ENCODE peak calls at places on chromosomes 11 and 22, in nine cellular contexts. M, U, A, G, H, F, S, N and Q are unnamed samples. For H3K4me1, the result is how much of the 10 kb centered on the place peaks cover.

GRCh38 chr11:81839016-81839415 is 894.6 kb downstream of the FAM181B start:
- DNase-seq in M (no peak), U (no peak), A (no peak), G (no peak), H (no peak), F (no peak), S (no peak), N (no peak), Q (no peak)

GRCh38 chr22:47357493-47357892 is 595.0 kb downstream of the TBC1D22A start:
- DNase-seq in M (no peak), U (no peak), A (no peak), G (no peak), H (no peak), F (no peak), S (no peak), N (no peak), Q (no peak)

GRCh38 chr11:96084610-96085348 is 160.9 kb upstream of the MTMR2 start:
- DNase-seq in M (peak), U (no peak), A (no peak), G (no peak), H (no peak), F (no peak), S (no peak), N (no peak), Q (no peak)

GRCh38 chr11:47599821-47600377 is 5.7 kb upstream of the C1QTNF4 start:
- DNase-seq in M (no peak), U (no peak), A (no peak), G (no peak), H (no peak), F (no peak), S (no peak), N (no peak), Q (no peak)

GRCh38 chr11:313787-314547 is at the start of gene IFITM1:
- DNase-seq in M (peak), U (peak), A (no peak), G (peak), H (no peak), F (peak), S (peak), N (peak), Q (peak)

GRCh38 chr11:134414772-134415765 is 3.0 kb upstream of the B3GAT1 start:
- DNase-seq in M (no peak), U (no peak), A (no peak), G (no peak), H (peak), F (no peak), S (no peak), N (no peak), Q (peak)

GRCh38 chr11:27783701-27784355 is 83.6 kb upstream of the BDNF start:
- DNase-seq in M (no peak), U (no peak), A (no peak), G (no peak), H (no peak), F (no peak), S (no peak), N (no peak), Q (no peak)

GRCh38 chr11:65437436-65438227 is 15.0 kb downstream of the NEAT1 start:
- DNase-seq in M (no peak), U (no peak), A (no peak), G (no peak), H (no peak), F (no peak), S (no peak), N (peak), Q (no peak)

GRCh38 chr11:8105133-8105532 is 24.1 kb downstream of the TUB start:
- DNase-seq in M (no peak), U (no peak), A (no peak), G (no peak), H (no peak), F (no peak), S (no peak), N (no peak), Q (no peak)

GRCh38 chr22:29269230-29269604 is 1.1 kb downstream of the EWSR1 start:
- DNase-seq in M (no peak), U (peak), A (peak), G (no peak), H (no peak), F (peak), S (no peak), N (no peak), Q (no peak)

GRCh38 chr22:45120931-45121330 is 42.8 kb upstream of the NUP50 start:
- DNase-seq in M (no peak), U (no peak), A (no peak), G (no peak), H (no peak), F (no peak), S (no peak), N (no peak), Q (no peak)

GRCh38 chr11:6404341-6405038 is 14.2 kb downstream of the SMPD1 start:
- DNase-seq in M (peak), U (no peak), A (no peak), G (no peak), H (no peak), F (no peak), S (no peak), N (no peak), Q (no peak)

GRCh38 chr11:95585752-95586077 is 203.9 kb downstream of the FAM76B start:
- DNase-seq in M (no peak), U (no peak), A (no peak), G (no peak), H (no peak), F (no peak), S (no peak), N (no peak), Q (no peak)

GRCh38 chr11:61555051-61555969 is 25.6 kb downstream of the SYT7 start:
- DNase-seq in M (no peak), U (no peak), A (no peak), G (no peak), H (no peak), F (no peak), S (no peak), N (no peak), Q (no peak)

GRCh38 chr22:27554106-27554814 is 247.3 kb downstream of the MN1 start:
- DNase-seq in M (peak), U (peak), A (no peak), G (no peak), H (no peak), F (peak), S (peak), N (no peak), Q (no peak)

GRCh38 chr11:15707971-15708370 is 593.2 kb downstream of the INSC start:
- DNase-seq in M (peak), U (peak), A (peak), G (no peak), H (no peak), F (peak), S (peak), N (no peak), Q (no peak)

GRCh38 chr11:129317564-129317963 is 58.1 kb upstream of the BARX2 start:
- DNase-seq in M (no peak), U (peak), A (no peak), G (no peak), H (no peak), F (no peak), S (no peak), N (no peak), Q (no peak)

GRCh38 chr22:45529966-45530575 is 27.4 kb downstream of the FBLN1 start:
- DNase-seq in M (peak), U (no peak), A (no peak), G (no peak), H (no peak), F (no peak), S (no peak), N (no peak), Q (no peak)

GRCh38 chr11:58513747-58514367 is 6.0 kb upstream of the OR5B21 start:
- DNase-seq in M (peak), U (peak), A (peak), G (peak), H (no peak), F (peak), S (peak), N (no peak), Q (peak)

GRCh38 chr22:23105304-23105703 is 35.0 kb downstream of the GNAZ start:
- DNase-seq in M (no peak), U (no peak), A (no peak), G (no peak), H (no peak), F (no peak), S (no peak), N (no peak), Q (no peak)

GRCh38 chr22:37167176-37167980 is 17.7 kb upstream of the IL2RB start:
- DNase-seq in M (no peak), U (peak), A (peak), G (no peak), H (peak), F (no peak), S (peak), N (peak), Q (no peak)

GRCh38 chr11:4044971-4045646 is 49.5 kb upstream of the RRM1 start:
- DNase-seq in M (no peak), U (no peak), A (no peak), G (no peak), H (no peak), F (no peak), S (no peak), N (no peak), Q (no peak)

GRCh38 chr11:126392638-126393023 is 37.1 kb downstream of the ST3GAL4 start:
- DNase-seq in M (no peak), U (no peak), A (no peak), G (no peak), H (no peak), F (no peak), S (no peak), N (no peak), Q (peak)

GRCh38 chr11:66704659-66705360 is 24.2 kb downstream of the SPTBN2 start:
- DNase-seq in M (no peak), U (no peak), A (no peak), G (no peak), H (no peak), F (no peak), S (no peak), N (no peak), Q (no peak)

GRCh38 chr22:44422742-44423370 is 75.2 kb downstream of the RTL6 start:
- DNase-seq in M (no peak), U (no peak), A (peak), G (no peak), H (peak), F (peak), S (no peak), N (peak), Q (no peak)

GRCh38 chr11:99418927-99419707 is 398.4 kb downstream of the CNTN5 start:
- DNase-seq in M (peak), U (no peak), A (no peak), G (no peak), H (no peak), F (peak), S (no peak), N (no peak), Q (no peak)

GRCh38 chr11:7657306-7658025 is 15.8 kb downstream of the CYB5R2 start:
- DNase-seq in M (peak), U (peak), A (peak), G (peak), H (no peak), F (peak), S (peak), N (no peak), Q (no peak)

GRCh38 chr22:42692239-42693054 is 28.2 kb downstream of the A4GALT start:
- DNase-seq in M (no peak), U (no peak), A (no peak), G (no peak), H (no peak), F (peak), S (no peak), N (no peak), Q (no peak)

GRCh38 chr11:6362185-6362867 is 27.9 kb upstream of the SMPD1 start:
- DNase-seq in M (no peak), U (no peak), A (peak), G (no peak), H (peak), F (no peak), S (no peak), N (peak), Q (no peak)

GRCh38 chr22:21945453-21946261 is 7.0 kb downstream of the PPM1F start:
- DNase-seq in M (no peak), U (no peak), A (no peak), G (no peak), H (no peak), F (no peak), S (no peak), N (no peak), Q (no peak)

GRCh38 chr11:111176603-111177002 is 68.9 kb upstream of the POU2AF2 start:
- DNase-seq in M (no peak), U (no peak), A (no peak), G (peak), H (no peak), F (no peak), S (no peak), N (no peak), Q (no peak)

GRCh38 chr11:18792066-18792591 is 531 bp upstream of the PTPN5 start:
- DNase-seq in M (peak), U (no peak), A (no peak), G (no peak), H (no peak), F (peak), S (no peak), N (no peak), Q (no peak)

GRCh38 chr11:97965849-97966646 is 1054.7 kb upstream of the CNTN5 start:
- DNase-seq in M (peak), U (no peak), A (no peak), G (no peak), H (no peak), F (peak), S (no peak), N (no peak), Q (no peak)

GRCh38 chr22:27709919-27710452 is 91.6 kb downstream of the MN1 start:
- DNase-seq in M (no peak), U (no peak), A (no peak), G (no peak), H (no peak), F (no peak), S (no peak), N (no peak), Q (no peak)

GRCh38 chr11:18540207-18541009 is 13.7 kb upstream of the TSG101 start:
- DNase-seq in M (peak), U (no peak), A (no peak), G (peak), H (no peak), F (peak), S (no peak), N (no peak), Q (no peak)

DNA sequence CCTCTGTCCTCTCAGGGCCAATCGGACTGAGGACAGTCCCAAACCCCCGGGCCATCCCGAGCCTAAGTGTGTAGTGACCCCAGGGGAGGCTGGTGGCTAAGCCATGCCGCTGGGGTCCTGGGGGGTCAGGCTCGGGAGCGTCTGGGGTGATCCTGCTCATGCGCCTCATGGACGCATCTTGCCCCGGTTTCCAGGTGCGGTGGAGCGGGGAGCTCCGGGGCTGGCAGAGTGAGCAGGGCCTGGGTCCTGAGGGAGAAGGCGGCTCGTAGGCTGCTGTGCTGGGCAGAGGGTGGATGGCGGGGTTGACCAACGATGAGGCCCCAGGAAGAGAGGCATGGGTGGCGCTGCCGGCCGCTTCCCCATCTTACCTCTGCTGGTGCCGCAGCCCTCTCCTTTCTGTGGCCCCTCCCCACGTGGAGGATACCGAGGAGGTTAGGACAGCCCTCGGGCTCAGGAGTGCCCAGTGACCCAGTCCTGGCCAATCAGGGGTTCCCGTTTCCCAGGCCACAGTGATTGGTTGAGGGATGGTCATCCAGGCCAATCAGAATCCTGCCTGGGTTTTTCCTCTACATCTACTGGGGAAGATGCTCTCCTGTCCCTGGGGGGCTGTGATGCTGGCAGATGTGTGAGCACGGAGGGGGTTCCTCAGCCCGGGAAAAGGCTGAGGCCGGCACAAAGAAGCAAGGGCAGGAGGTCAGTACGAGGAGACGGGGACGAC is 171.0 kb downstream of the CTTN start:
- DNase-seq in M (no peak), U (no peak), A (no peak), G (no peak), H (peak), F (no peak), S (no peak), N (peak), Q (no peak)
- H3K4me3 ChIP-seq in M (no peak), U (no peak), A (no peak), G (no peak), H (no peak), F (no peak), S (no peak), N (no peak), Q (no peak)

DNA sequence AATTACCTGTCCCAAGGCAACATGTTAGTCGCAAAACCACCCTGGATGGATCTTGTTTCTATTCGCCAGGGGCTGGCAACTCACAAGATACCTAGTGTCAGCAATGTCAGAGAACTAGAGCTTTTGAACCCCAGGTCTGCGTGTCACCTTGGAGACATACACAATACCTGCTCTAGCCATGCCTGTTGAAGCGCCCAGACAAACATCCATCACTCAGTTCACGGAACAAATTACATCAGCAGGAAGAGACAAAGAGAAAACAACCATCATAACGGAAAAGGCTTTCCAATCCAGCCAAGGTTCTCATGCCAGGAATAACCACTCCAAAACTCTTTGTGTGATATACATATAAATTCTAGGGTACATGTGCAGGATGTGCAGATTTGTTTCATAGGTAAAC is 2.2 kb downstream of the CD59 start:
- DNase-seq in M (no peak), U (no peak), A (no peak), G (no peak), H (no peak), F (no peak), S (no peak), N (no peak), Q (no peak)
- H3K4me1 ChIP-seq in M (under half), U (under half), A (under half), G (under half), H (under half), F (under half), S (under half), N (half or more), Q (under half)

GRCh38 chr11:64163951-64164350 is 2.0 kb downstream of the MACROD1 start:
- DNase-seq in M (no peak), U (no peak), A (no peak), G (no peak), H (no peak), F (peak), S (no peak), N (no peak), Q (no peak)

GRCh38 chr11:64165482-64165841 is 451 bp downstream of the MACROD1 start:
- DNase-seq in M (no peak), U (peak), A (peak), G (no peak), H (no peak), F (no peak), S (peak), N (peak), Q (peak)

GRCh38 chr11:64165842-64166635 is at the start of gene MACROD1:
- DNase-seq in M (peak), U (peak), A (peak), G (peak), H (peak), F (peak), S (peak), N (peak), Q (peak)

GRCh38 chr11:64161037-64161436 is 4.9 kb downstream of the MACROD1 start:
- DNase-seq in M (no peak), U (no peak), A (no peak), G (no peak), H (no peak), F (no peak), S (no peak), N (no peak), Q (no peak)

GRCh38 chr11:64164392-64165312 is 1.3 kb downstream of the MACROD1 start:
- DNase-seq in M (no peak), U (peak), A (peak), G (no peak), H (no peak), F (peak), S (peak), N (peak), Q (peak)
- H3K4me3 ChIP-seq in M (peak), U (peak), A (peak), G (peak), H (no peak), F (no peak), S (peak), N (peak), Q (peak)

GRCh38 chr22:38753894-38754246 is 1.9 kb downstream of the SUN2 start:
- DNase-seq in M (no peak), U (peak), A (no peak), G (no peak), H (no peak), F (no peak), S (no peak), N (no peak), Q (no peak)
- H3K4me1 ChIP-seq in M (under half), U (under half), A (under half), G (half or more), H (under half), F (under half), S (under half), N (under half), Q (half or more)

DNA sequence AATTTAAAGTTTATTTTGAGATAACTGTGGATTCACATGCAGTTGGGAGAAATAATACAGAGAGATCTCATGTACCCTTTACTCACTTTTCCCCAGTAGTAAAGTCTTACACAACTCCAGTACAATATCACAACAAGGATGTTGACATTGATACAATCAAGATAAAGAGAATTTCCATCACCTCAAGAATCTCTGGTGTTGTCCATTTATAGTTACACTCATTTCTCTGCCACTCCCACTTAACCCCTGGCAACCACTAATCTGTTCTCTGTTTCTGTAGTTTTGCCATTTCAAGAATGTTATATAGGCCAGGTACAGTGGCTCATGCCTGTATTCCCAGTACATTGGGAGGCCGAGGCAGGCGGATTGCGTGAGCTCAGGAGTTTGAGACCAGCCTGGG is 10.5 kb upstream of the ZBED5 start:
- DNase-seq in M (peak), U (no peak), A (no peak), G (no peak), H (no peak), F (no peak), S (no peak), N (no peak), Q (no peak)
- H3K4me3 ChIP-seq in M (no peak), U (no peak), A (no peak), G (no peak), H (no peak), F (no peak), S (no peak), N (no peak), Q (no peak)